ENCODE peak calls at places on chromosomes 16 and 17, in six cellular contexts. O is neural progenitor cell, G is hepatocyte, T is GM23248, S is HCT116, I is PC-3. N is an unnamed sample. For H3K36me3, the result is how much of the 10 kb centered on the place peaks cover.

GRCh38 chr17:49523196-49523595 is 28.1 kb downstream of the NGFR start:
- DNase-seq in O (no peak), G (no peak), T (no peak), S (no peak), I (no peak), N (no peak)

GRCh38 chr17:59406808-59407381 is 75.4 kb downstream of the YPEL2 start:
- DNase-seq in O (no peak), G (peak), T (no peak), S (no peak), I (peak), N (no peak)

GRCh38 chr17:39132192-39132600 is 19.2 kb downstream of the PLXDC1 start:
- DNase-seq in O (peak), G (peak), T (peak), S (no peak), I (peak), N (peak)

GRCh38 chr16:88505405-88506082 is 52.5 kb downstream of the ZFPM1 start:
- DNase-seq in O (no peak), G (peak), T (peak), S (peak), I (peak), N (peak)

GRCh38 chr17:82065193-82065637 is 389 bp downstream of the DUS1L start:
- DNase-seq in O (no peak), G (peak), T (peak), S (no peak), I (no peak), N (peak)

GRCh38 chr17:1312261-1312870 is 32.9 kb downstream of the TRARG1 start:
- DNase-seq in O (peak), G (peak), T (no peak), S (no peak), I (no peak), N (peak)

GRCh38 chr16:54490089-54490488 is 203.5 kb upstream of the IRX3 start:
- DNase-seq in O (no peak), G (no peak), T (no peak), S (no peak), I (no peak), N (no peak)

GRCh38 chr17:64615025-64615677 is 47.0 kb downstream of the SMURF2 start:
- DNase-seq in O (no peak), G (no peak), T (peak), S (no peak), I (no peak), N (peak)

GRCh38 chr17:62740066-62740465 is 68.0 kb downstream of the MARCHF10 start:
- DNase-seq in O (peak), G (no peak), T (peak), S (no peak), I (no peak), N (peak)

GRCh38 chr16:82150569-82150968 is 19.5 kb downstream of the MPHOSPH6 start:
- DNase-seq in O (no peak), G (no peak), T (no peak), S (no peak), I (no peak), N (no peak)
- H3K36me3 ChIP-seq in O (under half), G (under half), T (under half), S (under half), I (under half), N (under half)

DNA sequence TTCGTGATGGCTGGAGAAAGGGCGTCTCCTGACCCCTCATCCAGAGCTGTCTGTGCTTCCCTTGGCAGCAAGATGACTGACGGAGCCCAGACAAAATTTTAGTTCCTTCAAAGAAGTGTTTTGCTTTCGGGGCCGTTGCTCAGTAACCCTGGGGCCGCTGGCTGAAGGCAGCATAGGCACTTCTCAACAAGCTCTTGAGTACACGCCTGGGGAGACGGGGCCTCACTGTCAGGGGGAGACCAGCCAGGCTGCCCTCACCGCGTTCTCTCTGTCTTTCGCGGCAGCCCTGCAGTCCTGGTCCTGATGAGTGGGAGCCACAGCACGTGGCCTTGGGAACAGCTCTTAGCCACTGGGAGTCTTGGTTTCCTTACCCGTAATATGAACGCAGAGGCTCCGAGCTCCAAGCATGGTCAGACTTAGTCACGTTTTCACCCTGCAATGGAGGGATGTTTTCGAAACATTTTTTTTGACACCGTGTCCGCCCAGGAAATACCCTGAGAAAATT is 86.0 kb downstream of the IRF8 start:
- DNase-seq in O (no peak), G (peak), T (no peak), S (no peak), I (no peak), N (no peak)
- TF ChIP-seq EZH2phosphoT487 in O (no peak), G (no peak), T (no peak), S (no peak), I (no peak), N (no peak)

GRCh38 chr16:83272201-83272600 is 535.6 kb upstream of the HSBP1 start:
- DNase-seq in O (no peak), G (no peak), T (peak), S (no peak), I (no peak), N (no peak)
- H3K36me3 ChIP-seq in O (under half), G (under half), T (under half), S (under half), I (under half), N (under half)

GRCh38 chr17:28912938-28913333 is 10.1 kb upstream of the DHRS13 start:
- DNase-seq in O (no peak), G (no peak), T (no peak), S (no peak), I (no peak), N (no peak)

GRCh38 chr17:28910534-28910933 is 7.7 kb upstream of the DHRS13 start:
- DNase-seq in O (no peak), G (no peak), T (no peak), S (no peak), I (no peak), N (no peak)

GRCh38 chr17:28908640-28909098 is 5.8 kb upstream of the DHRS13 start:
- DNase-seq in O (no peak), G (peak), T (peak), S (no peak), I (peak), N (no peak)

GRCh38 chr17:28911411-28912045 is 8.6 kb upstream of the DHRS13 start:
- DNase-seq in O (no peak), G (no peak), T (no peak), S (no peak), I (no peak), N (no peak)

GRCh38 chr17:28912281-28912937 is 9.5 kb upstream of the DHRS13 start:
- DNase-seq in O (no peak), G (no peak), T (peak), S (no peak), I (no peak), N (peak)
- TF ChIP-seq EZH2phosphoT487 in O (no peak), G (no peak), T (no peak), S (no peak), I (no peak), N (no peak)

GRCh38 chr16:57747996-57748395 is 12.4 kb downstream of the KATNB1 start:
- DNase-seq in O (no peak), G (no peak), T (no peak), S (no peak), I (no peak), N (no peak)

GRCh38 chr16:57749101-57749692 is 13.6 kb downstream of the KATNB1 start:
- DNase-seq in O (no peak), G (no peak), T (no peak), S (no peak), I (no peak), N (no peak)

GRCh38 chr16:57749872-57750452 is 14.4 kb downstream of the KATNB1 start:
- DNase-seq in O (no peak), G (no peak), T (no peak), S (no peak), I (no peak), N (no peak)

GRCh38 chr16:57747496-57747895 is 11.9 kb downstream of the KATNB1 start:
- DNase-seq in O (peak), G (no peak), T (no peak), S (no peak), I (no peak), N (no peak)

DNA sequence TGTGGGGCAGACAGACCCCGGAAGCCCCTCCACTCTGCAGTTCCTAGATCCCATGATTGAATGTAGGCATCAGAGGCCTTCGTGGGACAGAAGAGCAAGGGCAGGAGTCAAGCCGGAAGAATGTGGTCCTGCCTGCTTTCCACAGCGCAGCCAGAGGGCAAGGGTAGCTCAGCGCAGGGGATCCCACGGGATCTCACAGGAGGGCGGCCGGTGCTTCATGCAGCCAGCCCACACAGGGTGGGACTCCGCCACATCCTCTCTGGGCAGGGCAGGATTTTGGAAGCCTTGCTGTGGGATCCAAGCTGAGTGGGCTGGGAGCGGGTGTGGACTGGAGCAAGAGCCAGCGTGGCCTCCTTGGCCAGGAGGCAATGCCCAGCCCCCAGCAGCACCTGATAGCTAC is 13.0 kb downstream of the KATNB1 start:
- DNase-seq in O (no peak), G (no peak), T (no peak), S (no peak), I (no peak), N (no peak)
- H3K36me3 ChIP-seq in O (under half), G (under half), T (under half), S (under half), I (under half), N (under half)

GRCh38 chr16:76683051-76683450 is 405.9 kb downstream of the CNTNAP4 start:
- DNase-seq in O (peak), G (no peak), T (no peak), S (no peak), I (no peak), N (peak)
- TF ChIP-seq EZH2phosphoT487 in O (no peak), G (no peak), T (no peak), S (no peak), I (no peak), N (no peak)

N was measured in GM23338.